ENCODE peak calls at places on chromosomes 5 and 9, in five cellular contexts. R is GM23338, L is H1, I is WTC11, Q is GM12878. A is an unnamed sample.

GRCh38 chr9:68619636-68620035 is 79.0 kb upstream of the TMEM252 start:
- DNase-seq in I (no peak), Q (no peak), R (no peak), L (no peak), A (no peak)

GRCh38 chr9:134231330-134231745 is 67.0 kb upstream of the RNU6ATAC start:
- DNase-seq in I (no peak), L (no peak), Q (no peak), R (no peak), A (no peak)

GRCh38 chr9:129449066-129449465 is 171.8 kb downstream of the C9orf50 start:
- DNase-seq in Q (no peak), I (no peak), L (no peak), R (no peak), A (no peak)

GRCh38 chr5:137975208-137975607 is 57.7 kb downstream of the FAM13B start:
- DNase-seq in L (no peak), Q (no peak), R (no peak), I (no peak), A (no peak)

GRCh38 chr9:136318111-136318768 is 9.1 kb upstream of the GPSM1 start:
- DNase-seq in Q (no peak), R (no peak), L (no peak), I (no peak), A (no peak)

GRCh38 chr9:121601234-121601633 is 50.2 kb upstream of the DAB2IP start:
- DNase-seq in Q (no peak), I (no peak), L (no peak), R (no peak), A (no peak)

GRCh38 chr5:143228597-143229293 is 174.7 kb downstream of the NR3C1 start:
- DNase-seq in I (no peak), Q (no peak), R (no peak), L (no peak), A (no peak)

GRCh38 chr9:88243736-88244135 is 105.5 kb upstream of the SPATA31C2 start:
- DNase-seq in R (no peak), I (no peak), L (no peak), Q (no peak), A (no peak)

GRCh38 chr5:111551569-111552275 is 39.4 kb upstream of the STARD4 start:
- DNase-seq in R (peak), I (no peak), Q (no peak), L (no peak), A (no peak)

GRCh38 chr5:127705120-127705892 is 2.1 kb downstream of the CCDC192 start:
- DNase-seq in I (no peak), R (peak), L (no peak), Q (no peak), A (peak)

GRCh38 chr9:106733828-106734227 is 129.1 kb upstream of the ZNF462 start:
- DNase-seq in L (no peak), R (no peak), I (no peak), Q (no peak), A (no peak)

GRCh38 chr5:167769846-167770420 is 521.5 kb upstream of the WWC1 start:
- DNase-seq in L (no peak), Q (no peak), I (no peak), R (no peak), A (no peak)

GRCh38 chr5:58201922-58202648 is 257.8 kb downstream of the PLK2 start:
- DNase-seq in Q (no peak), L (no peak), R (no peak), I (no peak), A (no peak)

GRCh38 chr5:139600336-139600949 is 39.3 kb downstream of the UBE2D2 start:
- DNase-seq in Q (no peak), L (no peak), R (no peak), I (no peak), A (no peak)
- TF ChIP-seq CREB1 in Q (no peak), L (no peak), R (no peak), I (no peak), A (no peak)

DNA sequence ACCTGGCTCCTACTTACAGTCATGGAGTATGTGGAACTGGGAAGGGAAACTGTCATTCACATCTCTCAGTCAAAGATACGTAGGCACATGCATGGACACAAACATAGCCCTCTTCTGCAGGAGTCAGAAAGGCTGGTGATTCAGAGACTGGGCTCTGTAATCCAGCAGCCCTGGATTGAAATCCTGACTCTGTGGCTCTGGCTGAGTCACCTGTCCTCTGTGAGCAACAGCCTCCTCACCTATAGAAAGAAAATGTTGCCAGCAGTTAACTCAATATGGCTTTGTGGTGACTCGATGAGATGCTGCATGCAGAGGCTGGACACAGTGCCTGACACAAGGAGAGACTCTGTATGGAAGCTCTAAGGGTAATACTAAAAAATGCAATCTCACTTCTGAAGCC is 23.8 kb upstream of the CDKN2AIPNL start:
- DNase-seq in I (no peak), L (no peak), R (no peak), Q (no peak), A (no peak)
- TF ChIP-seq CREB1 in I (no peak), L (no peak), R (no peak), Q (no peak), A (no peak)

GRCh38 chr9:120177121-120177520 is 402.8 kb downstream of the CDK5RAP2 start:
- DNase-seq in L (no peak), R (no peak), I (no peak), Q (no peak), A (no peak)
- TF ChIP-seq CREB1 in L (no peak), R (no peak), I (no peak), Q (no peak), A (no peak)

DNA sequence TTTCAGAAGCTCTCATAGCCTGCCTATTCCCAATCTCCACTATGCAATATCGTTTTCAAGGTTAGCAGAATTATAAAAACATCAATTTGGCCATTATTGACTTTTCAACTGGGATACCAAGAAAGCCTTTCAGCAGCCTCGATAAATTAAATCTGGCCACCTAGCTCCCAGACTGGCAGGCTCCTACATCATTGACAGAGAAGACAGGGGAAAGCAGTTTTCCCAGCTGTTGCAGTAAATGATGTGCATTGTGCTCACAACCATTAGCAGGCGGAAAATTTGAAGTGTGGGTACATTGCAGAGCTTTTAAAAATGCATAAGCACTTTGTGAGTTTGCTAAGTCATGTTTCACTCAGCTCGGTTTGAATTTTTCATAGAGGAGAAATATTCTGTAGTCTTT is 297.9 kb downstream of the KCTD16 start:
- DNase-seq in L (no peak), R (no peak), Q (no peak), I (no peak), A (no peak)
- TF ChIP-seq CREB1 in L (no peak), R (no peak), Q (no peak), I (no peak), A (no peak)

GRCh38 chr5:107820339-107820880 is 149.7 kb upstream of the EFNA5 start:
- DNase-seq in I (no peak), L (no peak), R (no peak), Q (no peak), A (no peak)

GRCh38 chr5:107817951-107818350 is 147.2 kb upstream of the EFNA5 start:
- DNase-seq in I (no peak), L (no peak), Q (no peak), R (no peak), A (no peak)

GRCh38 chr5:107817436-107817835 is 146.7 kb upstream of the EFNA5 start:
- DNase-seq in L (no peak), Q (no peak), R (peak), I (no peak), A (no peak)

GRCh38 chr5:107826311-107827000 is 155.7 kb upstream of the EFNA5 start:
- DNase-seq in L (peak), R (peak), Q (no peak), I (no peak), A (no peak)

DNA sequence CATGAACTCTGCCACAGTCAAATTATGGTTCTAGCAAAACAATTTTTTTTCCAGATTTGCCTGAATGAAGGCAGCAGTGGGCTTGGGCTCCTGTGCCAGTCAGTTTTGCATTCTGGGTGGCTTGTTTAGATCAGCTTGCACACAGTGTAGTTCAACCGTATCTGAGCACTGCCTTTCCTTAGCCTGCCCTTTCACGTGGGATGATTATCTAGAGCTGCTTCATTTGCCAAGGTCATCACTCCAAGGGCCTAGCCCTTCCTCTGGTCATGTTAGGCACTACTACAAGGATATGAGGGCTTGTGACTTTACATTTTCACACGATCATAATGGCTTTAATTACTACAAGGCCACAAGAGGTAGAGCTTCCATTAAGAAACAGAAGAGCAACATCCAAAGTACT is 150.6 kb upstream of the EFNA5 start:
- DNase-seq in Q (no peak), L (no peak), R (no peak), I (no peak), A (no peak)
- TF ChIP-seq CREB1 in Q (no peak), L (no peak), R (no peak), I (no peak), A (no peak)

DNA sequence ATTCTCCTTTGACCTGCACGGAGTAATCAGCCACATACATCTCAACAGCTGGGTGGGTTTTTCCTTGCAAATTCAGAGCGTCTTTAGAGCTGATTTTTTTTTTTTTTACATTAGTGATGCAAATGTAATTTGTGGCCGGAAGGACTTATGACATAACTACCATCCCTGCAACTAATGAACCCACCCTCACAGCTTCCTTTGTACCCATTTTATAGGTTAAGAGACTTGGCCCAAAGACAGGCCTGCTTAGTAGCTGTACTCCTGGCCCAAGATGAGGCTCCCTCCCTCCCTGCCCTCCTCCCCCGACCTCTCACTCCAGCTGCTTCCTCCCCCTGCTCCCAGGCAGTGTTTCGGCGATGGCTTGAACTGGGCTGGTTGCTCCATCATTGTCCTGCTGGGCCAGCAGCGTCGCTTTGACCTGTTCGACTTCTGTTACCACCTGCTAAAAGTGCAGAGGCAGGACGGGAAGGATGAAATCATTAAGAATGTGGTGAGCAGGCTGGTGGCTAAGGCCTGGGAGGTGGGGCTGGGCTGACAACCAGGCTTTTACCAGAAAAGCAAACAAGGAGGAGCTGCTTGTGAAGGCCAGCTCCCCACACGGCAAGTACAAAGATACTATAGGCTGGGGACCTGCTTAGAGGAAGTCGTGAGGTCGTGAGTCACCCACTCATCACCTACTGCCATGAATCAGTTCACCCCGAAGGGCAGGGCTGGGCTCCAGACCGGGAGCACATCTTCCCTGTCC is 69.7 kb upstream of the NIPAL4 start:
- DNase-seq in Q (no peak), I (no peak), L (no peak), R (no peak), A (no peak)
- TF ChIP-seq CREB1 in Q (no peak), I (no peak), L (no peak), R (no peak), A (no peak)

GRCh38 chr5:14490309-14490711 is 91.3 kb upstream of the OTULINL start:
- DNase-seq in R (no peak), Q (no peak), I (no peak), L (no peak), A (no peak)
- TF ChIP-seq CREB1 in R (no peak), Q (no peak), I (no peak), L (no peak), A (no peak)

DNA sequence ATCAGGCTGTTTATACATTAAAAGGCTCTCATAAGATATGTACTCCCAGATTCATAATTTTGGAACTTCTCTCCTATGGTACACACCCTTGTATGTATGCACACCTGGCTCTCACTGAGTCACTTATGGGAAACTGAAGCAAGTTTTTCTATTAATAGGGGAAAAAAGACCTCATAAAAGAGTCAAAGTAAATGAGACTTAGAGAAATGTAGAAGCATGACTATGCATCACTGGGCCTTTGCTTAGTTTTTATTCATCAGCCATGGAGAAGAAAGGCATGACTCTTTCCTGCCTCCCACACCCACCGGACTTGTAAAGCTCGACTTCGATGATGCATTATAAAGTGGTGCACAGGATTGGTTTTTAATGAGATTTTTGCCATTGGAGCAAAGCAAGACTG is 28.2 kb downstream of the MTAP start:
- DNase-seq in R (no peak), Q (no peak), L (no peak), I (no peak), A (no peak)
- TF ChIP-seq CREB1 in R (no peak), Q (no peak), L (no peak), I (no peak), A (no peak)

DNA sequence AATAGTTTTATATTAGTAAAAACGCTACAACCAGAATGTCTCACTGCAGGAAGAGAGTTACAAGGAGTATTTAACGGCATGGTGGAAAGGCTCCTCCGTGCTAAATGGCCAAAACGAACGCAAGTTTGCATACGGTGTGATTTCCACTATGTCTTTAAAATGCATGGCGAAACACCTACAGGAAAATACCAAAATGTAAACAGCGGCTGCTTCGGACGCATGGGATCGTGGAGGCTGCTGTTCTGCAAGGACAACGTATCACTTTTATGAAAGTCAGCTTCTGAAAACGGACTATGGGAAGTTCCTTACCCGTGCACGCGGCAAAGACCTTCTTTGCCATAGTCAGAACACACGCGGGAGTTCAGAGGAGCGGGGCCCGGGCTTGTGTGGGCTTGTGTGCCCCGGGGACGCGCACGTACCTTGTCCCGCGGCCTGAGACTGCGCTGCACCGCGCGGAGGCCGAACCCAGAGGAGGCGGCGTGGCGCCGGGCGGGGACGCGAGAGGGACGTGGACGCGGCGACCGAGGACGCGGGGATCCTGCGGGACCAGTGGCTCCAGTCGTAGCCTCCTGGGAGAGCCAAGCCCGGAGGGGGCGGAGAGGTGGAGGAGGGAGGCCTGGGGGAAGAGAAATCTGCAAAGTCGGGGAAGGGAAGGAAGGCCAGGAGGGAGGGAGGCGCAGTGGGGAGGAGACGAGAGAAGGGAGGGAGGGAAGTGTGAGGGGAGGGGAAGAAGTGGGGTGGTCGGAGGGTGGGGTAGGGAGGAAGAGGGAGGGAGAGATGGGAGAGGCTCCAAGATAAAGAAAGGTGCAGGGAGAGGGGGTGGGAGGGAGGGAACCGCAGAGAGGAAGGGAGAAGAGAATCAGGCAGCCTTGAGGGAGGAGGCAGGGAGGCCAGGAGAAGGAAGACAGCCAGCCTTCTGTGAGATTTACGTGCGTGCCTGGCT is at the start of gene CMBL:
- DNase-seq in L (no peak), Q (no peak), I (peak), R (peak), A (peak)
- TF ChIP-seq CREB1 in L (no peak), Q (no peak), I (no peak), R (no peak), A (peak)

DNA sequence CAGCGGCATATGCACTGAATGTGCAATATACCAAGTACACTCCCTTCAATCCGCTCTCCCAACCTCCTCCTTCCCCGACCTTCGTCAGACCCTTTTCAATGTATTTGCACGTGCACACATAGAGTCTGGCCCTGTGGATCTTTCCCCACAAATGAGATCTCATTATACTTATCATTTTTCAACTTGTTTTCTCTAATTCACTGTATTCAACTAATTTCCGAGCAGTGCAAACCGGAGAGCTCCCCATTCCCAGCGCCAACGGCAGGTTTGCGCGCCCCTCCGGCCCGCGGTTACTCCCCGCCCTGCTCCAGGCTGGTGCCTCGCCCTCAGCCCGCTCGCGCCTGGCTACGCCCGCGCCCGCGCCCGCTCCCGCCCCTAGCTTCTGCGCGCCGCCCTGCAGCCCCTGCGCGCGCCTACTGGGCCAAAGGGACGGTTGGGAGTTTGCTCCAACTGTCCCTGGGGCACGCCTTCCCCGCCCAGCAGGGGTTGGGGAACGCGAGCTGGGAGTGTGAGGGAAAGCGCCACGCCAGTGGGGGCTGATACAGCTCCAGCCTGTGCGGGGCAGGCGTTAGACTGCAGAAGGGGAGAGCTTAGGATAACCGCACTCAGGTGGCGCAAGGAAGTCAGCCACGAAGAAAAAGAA is 3.3 kb upstream of the CDC20B start:
- DNase-seq in R (peak), L (no peak), Q (no peak), I (peak), A (peak)
- TF ChIP-seq CREB1 in R (no peak), L (no peak), Q (no peak), I (no peak), A (peak)

A was measured in K562.